ENCODE peak calls at places on chromosomes 2 and 18, in four cellular contexts. Z is RWPE2, P is heart right ventricle, B is OCI-LY7. G is an unnamed sample.
A peak's percentile ranks its signal among the peaks of the same experiment; 100 is the strongest.

GRCh38 chr2:30437809-30438548 is 9.1 kb upstream of the LCLAT1 start:
- DNase-seq in Z (no peak), P (no peak), B (no peak), G (no peak)

GRCh38 chr18:21163647-21164625 is 52.3 kb upstream of the ROCK1 start:
- DNase-seq in Z (no peak), P (no peak), B (no peak), G (no peak)

GRCh38 chr2:56626927-56627326 is 443.1 kb downstream of the CCDC85A start:
- DNase-seq in Z (no peak), P (no peak), B (no peak), G (no peak)

GRCh38 chr2:109318150-109318948 is 189.3 kb downstream of the SH3RF3 start:
- DNase-seq in Z (no peak), P (peak; percentile 85), B (no peak), G (no peak)

GRCh38 chr2:205758051-205758450 is 75.8 kb downstream of the NRP2 start:
- DNase-seq in Z (no peak), P (no peak), B (no peak), G (no peak)

GRCh38 chr2:85777441-85777861 is 23.7 kb downstream of the ATOH8 start:
- DNase-seq in Z (no peak), P (no peak), B (no peak), G (no peak)

GRCh38 chr2:173989160-173989885 is 24.1 kb upstream of the SP3 start:
- DNase-seq in Z (no peak), P (no peak), B (peak; percentile 48), G (no peak)

GRCh38 chr2:155842103-155842502 is 490.4 kb downstream of the NR4A2 start:
- DNase-seq in Z (no peak), P (no peak), B (no peak), G (no peak)

GRCh38 chr2:202149155-202149762 is 76.2 kb downstream of the KIAA2012 start:
- DNase-seq in Z (no peak), P (peak; percentile 30), B (no peak), G (no peak)

GRCh38 chr2:70161069-70161534 is 29.7 kb downstream of the C2orf42 start:
- DNase-seq in Z (no peak), P (no peak), B (peak; percentile 54), G (peak; percentile 70)

GRCh38 chr2:53018830-53019425 is 748.7 kb upstream of the CHAC2 start:
- DNase-seq in Z (no peak), P (no peak), B (no peak), G (no peak)

GRCh38 chr2:30385327-30385726 is 61.7 kb upstream of the LCLAT1 start:
- DNase-seq in Z (no peak), P (no peak), B (no peak), G (no peak)

GRCh38 chr2:199692489-199692888 is 158.5 kb downstream of the FTCDNL1 start:
- DNase-seq in Z (no peak), P (no peak), B (no peak), G (no peak)

GRCh38 chr18:63570721-63571120 is 16.4 kb upstream of the SERPINB13 start:
- DNase-seq in Z (no peak), P (no peak), B (no peak), G (no peak)

GRCh38 chr2:66463206-66463605 is 28.3 kb downstream of the MEIS1 start:
- DNase-seq in Z (no peak), P (no peak), B (no peak), G (no peak)

GRCh38 chr2:204871246-204871953 is 326.1 kb downstream of the PARD3B start:
- DNase-seq in Z (no peak), P (no peak), B (no peak), G (no peak)

GRCh38 chr18:32769242-32770180 is 3.3 kb downstream of the KLHL14 start:
- DNase-seq in Z (peak; percentile 40), P (no peak), B (peak; percentile 42), G (no peak)

GRCh38 chr2:226185613-226186211 is 613.9 kb downstream of the IRS1 start:
- DNase-seq in Z (no peak), P (no peak), B (no peak), G (no peak)

GRCh38 chr2:219435701-219436100 is 1.1 kb downstream of the SPEG start:
- DNase-seq in Z (no peak), P (no peak), B (no peak), G (no peak)

GRCh38 chr2:219436491-219436890 is 1.8 kb downstream of the SPEG start:
- DNase-seq in Z (no peak), P (no peak), B (no peak), G (no peak)

GRCh38 chr2:219434468-219434717 is 250 bp upstream of the SPEG start:
- DNase-seq in Z (no peak), P (no peak), B (no peak), G (no peak)

GRCh38 chr2:219434718-219435525 is at the start of gene SPEG:
- DNase-seq in Z (peak; percentile 54), P (no peak), B (no peak), G (no peak)

DNA sequence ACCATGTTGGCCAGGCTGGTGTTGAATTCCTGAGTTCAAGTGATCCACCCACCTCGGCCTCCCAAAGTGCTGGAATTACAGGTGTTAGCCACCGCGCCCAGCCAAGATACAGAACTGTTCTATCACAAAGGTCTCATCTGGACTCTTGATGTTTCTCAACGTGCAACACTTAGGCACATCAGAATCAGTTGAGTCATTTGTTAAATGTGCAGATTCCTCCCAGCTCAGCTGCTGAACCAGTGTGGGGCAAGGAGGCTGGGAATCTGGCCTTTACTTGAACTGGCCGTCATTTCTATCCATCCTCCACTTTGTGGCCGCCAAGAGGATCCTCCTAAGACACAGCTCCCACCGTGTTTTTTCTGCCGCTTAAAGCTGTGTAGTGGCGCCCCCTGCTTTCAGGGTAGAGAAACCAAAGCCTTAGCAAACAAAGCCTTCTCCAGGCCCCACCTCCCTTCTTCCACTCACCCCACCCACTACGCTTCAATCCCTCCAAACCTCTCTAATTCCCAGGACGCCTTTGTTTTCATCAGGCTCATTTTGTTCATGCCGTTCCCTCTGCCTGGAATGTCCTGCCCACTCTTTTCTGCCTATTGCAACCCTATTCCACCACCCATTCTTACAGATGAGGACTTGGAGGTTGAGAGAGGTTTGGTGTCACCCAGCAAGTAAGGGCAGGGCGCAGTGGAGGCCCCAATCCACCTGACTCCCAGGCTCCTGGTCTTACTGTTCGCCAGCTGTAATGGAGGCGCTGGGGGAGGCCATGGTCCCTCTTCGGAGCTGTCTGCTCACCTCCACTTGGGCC is 776 bp upstream of the SPEG start:
- DNase-seq in Z (no peak), P (no peak), B (peak; percentile 42), G (no peak)
- TF ChIP-seq CTCF in Z (peak; percentile 32), P (peak; percentile 15), B (peak; percentile 75), G (peak; percentile 43)

GRCh38 chr2:96413067-96413722 is 77.6 kb downstream of the NCAPH start:
- DNase-seq in Z (no peak), P (no peak), B (no peak), G (no peak)
- H3K4me3 ChIP-seq in Z (peak overlapping the region; percentile 34), P (peak overlapping the region; percentile 31), B (no peak overlapping the region), G (no peak overlapping the region)

DNA sequence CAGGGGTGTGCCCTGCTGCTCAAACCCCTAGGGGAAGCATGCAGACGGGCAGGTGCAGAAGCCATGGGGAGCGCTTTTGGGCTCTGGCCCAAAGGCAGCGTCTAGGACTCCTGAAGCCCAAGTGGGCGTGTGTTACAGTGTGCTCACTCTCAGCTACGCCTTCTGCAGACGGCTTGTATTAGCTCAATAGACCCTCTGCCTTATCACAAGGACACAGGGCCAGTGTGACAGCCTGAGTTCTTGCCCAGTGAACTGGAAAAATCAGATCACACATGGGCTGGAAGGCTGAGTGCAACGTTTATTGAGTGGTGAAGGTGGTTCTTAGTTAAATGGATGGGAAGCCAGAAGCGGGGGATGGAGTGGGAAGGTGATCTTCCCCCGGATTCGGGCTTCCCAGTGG is 210.9 kb downstream of the CDH20 start:
- DNase-seq in Z (no peak), P (no peak), B (no peak), G (no peak)
- TF ChIP-seq CTCF in Z (no peak), P (no peak), B (no peak), G (no peak)

GRCh38 chr2:237497009-237497819 is 10.2 kb downstream of the MLPH start:
- DNase-seq in Z (no peak), P (no peak), B (no peak), G (no peak)

GRCh38 chr2:237495521-237496117 is 8.6 kb downstream of the MLPH start:
- DNase-seq in Z (no peak), P (no peak), B (no peak), G (no peak)

GRCh38 chr2:237498341-237498740 is 11.3 kb downstream of the MLPH start:
- DNase-seq in Z (no peak), P (no peak), B (no peak), G (no peak)

GRCh38 chr2:237496428-237496827 is 9.4 kb downstream of the MLPH start:
- DNase-seq in Z (no peak), P (no peak), B (no peak), G (no peak)

GRCh38 chr2:237497820-237498128 is 10.7 kb downstream of the MLPH start:
- DNase-seq in Z (no peak), P (no peak), B (no peak), G (no peak)
- H3K4me3 ChIP-seq in Z (no peak overlapping the region), P (no peak overlapping the region), B (no peak overlapping the region), G (no peak overlapping the region)

G was measured in GM12864.